ENCODE peak calls at places on chromosomes 4 and X, in five cellular contexts. Q is Caco-2; M is CD8-positive, alpha-beta T cell; G is fibroblast of the conjunctiva; N is RKO. V is an unnamed sample.

GRCh38 chr4:1576961-1577814 is 106.9 kb downstream of the FAM53A start:
- DNase-seq in M (no peak), G (no peak), Q (no peak), N (no peak), V (no peak)

GRCh38 chrX:17361620-17362019 is 13.4 kb upstream of the NHS start:
- DNase-seq in Q (peak; percentile 55), G (no peak), M (no peak), N (peak; percentile 25), V (peak; percentile 39)

GRCh38 chrX:96696462-96696861 is 11.8 kb downstream of the DIAPH2 start:
- DNase-seq in Q (no peak), N (no peak), G (no peak), M (no peak), V (no peak)

GRCh38 chr4:79421483-79421882 is 13.5 kb upstream of the GK2 start:
- DNase-seq in M (no peak), N (no peak), Q (no peak), G (no peak), V (no peak)

GRCh38 chrX:16138108-16138427 is 14.7 kb downstream of the GRPR start:
- DNase-seq in N (no peak), M (no peak), G (no peak), Q (peak; percentile 4), V (peak; percentile 31)

GRCh38 chr4:183798249-183798920 is 106.7 kb upstream of the STOX2 start:
- DNase-seq in N (no peak), G (no peak), M (no peak), Q (peak; percentile 39), V (peak; percentile 14)

GRCh38 chr4:95701500-95701899 is 138.4 kb upstream of the PDHA2 start:
- DNase-seq in G (no peak), M (no peak), Q (no peak), N (no peak), V (peak; percentile 4)

GRCh38 chrX:45505214-45505613 is 304.5 kb upstream of the DIPK2B start:
- DNase-seq in M (no peak), G (no peak), Q (no peak), N (peak; percentile 79), V (no peak)

GRCh38 chrX:134388161-134389109 is 71.5 kb upstream of the HPRT1 start:
- DNase-seq in N (no peak), G (no peak), M (no peak), Q (no peak), V (no peak)

GRCh38 chrX:152428089-152428488 is 23.0 kb downstream of the GABRA3 start:
- DNase-seq in M (no peak), N (peak; percentile 23), G (no peak), Q (no peak), V (no peak)

GRCh38 chr4:122100508-122100907 is 51.6 kb upstream of the BLTP1 start:
- DNase-seq in Q (no peak), N (no peak), M (no peak), G (no peak), V (no peak)

GRCh38 chr4:38452009-38452408 is 212.0 kb upstream of the KLF3 start:
- DNase-seq in N (no peak), M (no peak), G (no peak), Q (no peak), V (no peak)

GRCh38 chrX:17413228-17413627 is 38.2 kb downstream of the NHS start:
- DNase-seq in M (no peak), N (peak; percentile 11), G (no peak), Q (no peak), V (no peak)

GRCh38 chrX:54359408-54359807 is 1.6 kb upstream of the WNK3 start:
- DNase-seq in M (no peak), N (no peak), G (no peak), Q (no peak), V (no peak)

GRCh38 chr4:8297691-8298485 is 28.3 kb downstream of the HTRA3 start:
- DNase-seq in G (no peak), N (no peak), Q (no peak), M (no peak), V (no peak)